ENCODE peak calls at places on chromosomes 3 and 15, in five cellular contexts. M, L, U, C and N are unnamed samples.
A peak's percentile ranks its signal among the peaks of the same experiment; 100 is the strongest.

GRCh38 chr3:115072265-115073008 is 74.7 kb downstream of the ZBTB20 start:
- DNase-seq in C (no peak), M (no peak), L (no peak), U (peak; percentile 22), N (no peak)

GRCh38 chr15:47620960-47621681 is 96.2 kb upstream of the SEMA6D start:
- DNase-seq in U (no peak), C (no peak), L (no peak), M (no peak), N (no peak)

GRCh38 chr3:136473716-136474326 is 223.7 kb downstream of the PCCB start:
- DNase-seq in L (no peak), U (no peak), C (no peak), M (no peak), N (no peak)

GRCh38 chr3:71064976-71065763 is 518.4 kb downstream of the FOXP1 start:
- DNase-seq in C (no peak), U (no peak), L (peak; percentile 68), M (peak; percentile 61), N (peak; percentile 35)

GRCh38 chr15:62545392-62546227 is 380.5 kb upstream of the C2CD4B start:
- DNase-seq in C (no peak), U (no peak), L (peak; percentile 75), M (peak; percentile 40), N (peak; percentile 40)

GRCh38 chr3:132867956-132868355 is 145.7 kb upstream of the NPHP3 start:
- DNase-seq in C (no peak), U (no peak), M (no peak), L (no peak), N (no peak)

GRCh38 chr3:146156801-146157310 is 4.1 kb downstream of the PLOD2 start:
- DNase-seq in U (no peak), C (no peak), L (peak; percentile 59), M (no peak), N (no peak)

GRCh38 chr3:31246293-31247062 is 286.2 kb upstream of the STT3B start:
- DNase-seq in U (no peak), L (no peak), M (no peak), C (no peak), N (no peak)

GRCh38 chr15:45417303-45417950 is 39.1 kb upstream of the GATM start:
- DNase-seq in C (no peak), M (no peak), L (no peak), U (no peak), N (no peak)

GRCh38 chr3:132283440-132283839 is 33.8 kb upstream of the ACP3 start:
- DNase-seq in C (no peak), L (no peak), U (no peak), M (no peak), N (peak; percentile 13)

GRCh38 chr3:124800076-124800475 is 69.8 kb downstream of the UMPS start:
- DNase-seq in C (no peak), L (no peak), U (no peak), M (no peak), N (no peak)
- H3K27ac ChIP-seq in C (no peak overlapping the region), L (no peak overlapping the region), U (no peak overlapping the region), M (peak overlapping the region; percentile 80), N (peak overlapping the region; percentile 67)

DNA sequence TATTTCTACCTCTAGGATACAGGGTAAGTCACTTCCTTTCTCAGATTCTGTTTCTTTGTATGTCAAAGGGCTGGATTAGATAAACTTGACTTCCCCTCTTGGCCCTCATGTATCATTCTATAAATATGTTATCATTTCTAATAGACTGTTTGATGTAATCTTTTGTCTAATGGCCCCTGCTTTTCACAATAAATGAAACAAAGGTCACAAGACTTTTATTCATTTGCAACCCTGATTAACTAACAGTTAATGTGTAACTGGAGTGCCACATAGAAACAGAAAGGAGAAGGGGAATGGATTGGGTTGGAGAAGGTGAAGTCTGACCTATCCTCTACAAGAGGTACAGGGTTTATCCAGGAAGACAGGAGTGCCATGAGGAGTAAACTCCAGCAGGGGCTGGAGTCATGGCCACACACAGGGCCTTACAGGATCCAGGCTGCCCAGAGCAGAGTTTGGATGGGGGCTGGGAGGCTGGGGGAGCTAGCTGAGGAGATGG is 8.0 kb upstream of the B3GNT5 start:
- DNase-seq in C (no peak), U (no peak), M (no peak), L (no peak), N (no peak)
- TF ChIP-seq POLR2A in C (no peak), U (no peak), M (no peak), L (no peak), N (no peak)

DNA sequence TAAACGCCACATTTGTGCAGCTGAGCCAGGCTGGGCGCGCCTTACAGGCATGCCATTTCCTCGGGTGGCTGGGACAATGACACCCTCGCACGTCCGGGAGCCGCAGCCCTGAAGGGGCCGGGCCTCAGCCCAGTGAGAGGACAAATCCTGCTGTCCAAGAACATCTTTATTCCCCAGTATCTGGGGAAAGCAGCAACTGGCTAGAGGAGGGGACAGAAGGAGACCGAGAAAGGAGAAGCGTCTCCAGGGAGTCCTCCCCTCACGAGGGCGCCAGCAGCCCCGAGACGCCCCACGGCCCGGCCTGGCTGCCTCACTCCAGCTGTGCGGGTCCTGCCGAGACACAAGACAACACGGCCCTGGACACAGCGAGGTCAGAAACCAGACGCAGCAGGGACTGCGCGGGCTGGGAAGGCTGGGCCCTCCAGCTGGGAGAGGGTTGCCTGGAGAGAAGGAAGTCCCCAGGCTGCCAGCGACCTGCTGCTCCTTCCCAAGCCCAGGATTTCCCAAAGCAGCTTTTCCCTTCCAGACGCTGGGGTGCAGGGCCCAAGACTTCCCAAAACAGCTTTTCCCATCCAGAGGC is 130.2 kb downstream of the CHSY1 start:
- DNase-seq in U (no peak), M (peak; percentile 55), C (no peak), L (peak; percentile 73), N (peak; percentile 53)
- H3K27ac ChIP-seq in U (no peak overlapping the region), M (peak overlapping the region; percentile 79), C (peak overlapping the region; percentile 40), L (peak overlapping the region; percentile 3), N (peak overlapping the region; percentile 62)

GRCh38 chr3:128996741-128997140 is 2.9 kb upstream of the CFAP92 start:
- DNase-seq in M (no peak), L (no peak), U (no peak), C (no peak), N (no peak)
- TF ChIP-seq POLR2A in M (no peak), L (no peak), U (no peak), C (no peak), N (no peak)

GRCh38 chr15:68548375-68548774 is 30.4 kb upstream of the CORO2B start:
- DNase-seq in U (no peak), C (no peak), M (no peak), L (no peak), N (no peak)
- H3K27ac ChIP-seq in U (no peak overlapping the region), C (no peak overlapping the region), M (no peak overlapping the region), L (no peak overlapping the region), N (no peak overlapping the region)